ENCODE peak calls at places on chromosome 21, in eight cellular contexts. H, I, Z, R, P, L, B and W are unnamed samples.

GRCh38 chr21:17495680-17496079 is 17.2 kb upstream of the CXADR start:
- DNase-seq in L (no peak), R (no peak), Z (no peak), H (no peak), I (no peak), B (no peak), P (no peak), W (no peak)

GRCh38 chr21:41783476-41784150 is 16.8 kb upstream of the RIPK4 start:
- DNase-seq in B (no peak), L (no peak), Z (no peak), P (no peak), I (no peak), H (no peak), R (no peak), W (peak; percentile 34)

GRCh38 chr21:28885853-28886177 is 106.9 kb downstream of the LTN1 start:
- DNase-seq in B (no peak), H (no peak), I (no peak), P (no peak), R (no peak), Z (no peak), L (no peak), W (no peak)

GRCh38 chr21:43921602-43921978 is 56.6 kb downstream of the AGPAT3 start:
- DNase-seq in Z (no peak), P (no peak), I (no peak), H (peak; percentile 4), L (peak; percentile 70), B (no peak), R (no peak), W (no peak)

GRCh38 chr21:41965447-41966340 is 11.9 kb upstream of the C2CD2 start:
- DNase-seq in Z (peak; percentile 22), I (no peak), R (no peak), B (peak; percentile 31), L (no peak), P (no peak), H (no peak), W (no peak)

GRCh38 chr21:37874904-37875780 is 41.1 kb downstream of the KCNJ6 start:
- DNase-seq in B (no peak), L (no peak), I (no peak), Z (no peak), P (no peak), H (no peak), R (no peak), W (no peak)

GRCh38 chr21:28758883-28759242 is 233.8 kb downstream of the LTN1 start:
- DNase-seq in H (no peak), I (no peak), P (no peak), R (no peak), L (no peak), Z (no peak), B (no peak), W (no peak)

GRCh38 chr21:29938968-29939858 is 583 bp downstream of the GRIK1 start:
- DNase-seq in H (no peak), B (peak; percentile 73), L (peak; percentile 31), I (no peak), P (no peak), R (no peak), Z (peak; percentile 78), W (no peak)

GRCh38 chr21:28344985-28345384 is 647.7 kb downstream of the LTN1 start:
- DNase-seq in L (no peak), Z (no peak), R (no peak), P (no peak), B (no peak), H (no peak), I (no peak), W (no peak)

GRCh38 chr21:17542371-17542992 is 29.6 kb downstream of the CXADR start:
- DNase-seq in Z (no peak), I (no peak), B (no peak), P (no peak), L (no peak), R (no peak), H (no peak), W (no peak)

DNA sequence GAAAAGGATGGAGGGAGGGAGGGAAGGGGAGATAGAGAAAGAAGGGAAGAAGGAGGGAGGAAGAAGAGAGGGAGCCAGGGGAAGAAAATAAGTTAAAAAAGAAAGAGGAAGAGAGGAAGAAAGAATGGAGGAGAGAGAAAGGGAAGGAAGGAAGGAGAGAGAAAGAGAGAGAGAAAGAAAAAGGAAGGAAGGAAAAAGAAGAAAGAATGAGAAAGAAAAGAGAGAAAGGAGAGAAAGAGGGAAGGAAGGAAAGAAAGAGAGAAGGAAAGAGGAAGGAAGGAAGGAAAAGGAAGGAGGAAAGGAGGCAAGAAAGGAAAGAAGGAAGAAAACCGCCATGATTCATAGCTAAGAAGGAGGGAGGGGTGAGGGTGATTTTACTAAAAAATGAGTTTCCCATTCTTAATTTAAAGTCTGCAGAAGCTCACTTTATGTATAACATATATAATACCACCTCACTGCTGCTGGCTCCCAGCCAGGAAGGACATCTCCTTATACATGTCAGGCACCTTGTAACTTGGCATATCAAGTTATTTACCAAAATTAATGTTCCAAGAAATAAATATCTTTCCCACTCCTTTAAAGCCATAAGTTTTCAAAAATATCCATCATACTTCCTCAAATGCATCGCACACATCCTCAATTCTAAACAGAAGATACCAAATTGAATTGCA is 46.0 kb upstream of the OLIG2 start:
- DNase-seq in L (no peak), P (no peak), I (no peak), H (no peak), R (no peak), Z (no peak), B (no peak), W (no peak)
- H3K4me3 ChIP-seq in L (no peak overlapping the region), P (no peak overlapping the region), I (no peak overlapping the region), H (no peak overlapping the region), R (no peak overlapping the region), Z (no peak overlapping the region), B (no peak overlapping the region), W (no peak overlapping the region)

GRCh38 chr21:35697321-35697808 is 363.0 kb downstream of the SETD4 start:
- DNase-seq in B (no peak), P (no peak), I (peak; percentile 35), H (peak; percentile 89), Z (no peak), L (no peak), R (no peak), W (no peak)

GRCh38 chr21:35696644-35697043 is 363.7 kb downstream of the SETD4 start:
- DNase-seq in L (no peak), I (no peak), R (no peak), B (no peak), P (no peak), H (no peak), Z (no peak), W (no peak)

GRCh38 chr21:35703704-35704103 is 356.6 kb downstream of the SETD4 start:
- DNase-seq in L (no peak), Z (no peak), B (no peak), H (no peak), P (no peak), R (no peak), I (no peak), W (no peak)

DNA sequence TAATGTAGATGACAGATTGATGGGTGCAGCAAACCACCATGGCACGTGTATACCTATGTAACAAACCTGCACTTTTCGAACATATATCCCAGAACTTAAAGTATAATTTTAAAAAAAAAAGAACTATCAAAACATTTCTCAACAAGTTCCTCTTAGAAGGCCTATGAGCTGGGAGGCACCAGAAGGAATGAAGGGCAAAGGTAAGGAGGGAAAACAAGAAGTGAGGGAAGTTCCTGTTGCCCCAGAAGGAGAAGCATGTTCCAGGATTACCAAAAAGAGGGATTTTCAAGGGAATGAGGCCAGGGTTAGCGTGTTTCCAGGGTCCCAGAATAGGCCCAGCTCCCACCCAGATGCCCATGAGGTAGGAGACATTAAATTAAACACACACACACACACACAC is 361.0 kb downstream of the SETD4 start:
- DNase-seq in L (no peak), H (no peak), P (no peak), R (no peak), B (no peak), I (no peak), Z (no peak), W (no peak)
- H3K4me1 ChIP-seq in L (no peaks in the 10 kb centered on the region), H (peaks cover 3% of the 10 kb centered on the region), P (no peaks in the 10 kb centered on the region), R (no peaks in the 10 kb centered on the region), B (no peaks in the 10 kb centered on the region), I (peaks cover 4% of the 10 kb centered on the region), Z (no peaks in the 10 kb centered on the region), W (no peaks in the 10 kb centered on the region)

GRCh38 chr21:36297938-36298572 is 21.9 kb upstream of the MORC3 start:
- DNase-seq in L (peak; percentile 91), B (no peak), P (no peak), I (peak; percentile 15), Z (no peak), H (peak; percentile 66), R (no peak), W (no peak)
- H3K4me3 ChIP-seq in L (peak overlapping the region; percentile 17), B (no peak overlapping the region), P (no peak overlapping the region), I (no peak overlapping the region), Z (no peak overlapping the region), H (no peak overlapping the region), R (no peak overlapping the region), W (no peak overlapping the region)

GRCh38 chr21:36132691-36133090 is 2.2 kb upstream of the CBR3 start:
- DNase-seq in Z (no peak), P (no peak), B (no peak), H (peak; percentile 79), R (no peak), I (no peak), L (no peak), W (no peak)
- H3K4me1 ChIP-seq in Z (no peaks in the 10 kb centered on the region), P (peaks cover 7% of the 10 kb centered on the region), B (peaks cover 18% of the 10 kb centered on the region), H (no peaks in the 10 kb centered on the region), R (no peaks in the 10 kb centered on the region), I (peaks cover 10% of the 10 kb centered on the region), L (peaks cover 27% of the 10 kb centered on the region), W (no peaks in the 10 kb centered on the region)

DNA sequence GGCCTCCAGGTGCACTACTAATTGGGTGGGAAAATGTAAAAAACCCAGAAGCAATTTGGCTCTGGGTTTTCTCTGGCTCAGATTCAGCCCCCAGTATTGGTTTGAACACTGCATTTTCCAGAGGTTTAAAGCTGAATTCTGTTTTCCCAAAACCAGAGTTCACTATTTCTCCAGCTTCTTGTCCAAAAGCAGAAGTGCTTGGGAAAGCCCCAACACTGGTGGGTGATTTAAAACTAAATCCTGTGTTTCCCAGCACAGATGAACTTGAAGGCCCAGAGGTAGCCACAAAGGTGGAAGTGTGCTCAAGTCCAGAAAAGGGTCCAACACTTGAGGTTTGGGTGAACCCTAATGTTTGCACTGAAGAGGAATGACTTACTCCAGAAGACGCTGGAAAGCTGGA is 689 bp downstream of the MCM3AP start:
- DNase-seq in L (no peak), R (no peak), H (no peak), B (no peak), I (no peak), P (no peak), Z (no peak), W (no peak)
- H3K4me3 ChIP-seq in L (no peak overlapping the region), R (no peak overlapping the region), H (no peak overlapping the region), B (peak overlapping the region; percentile 3), I (peak overlapping the region; percentile 69), P (peak overlapping the region; percentile 95), Z (peak overlapping the region; percentile 85), W (peak overlapping the region; percentile 83)

GRCh38 chr21:32595431-32595830 is 10.1 kb upstream of the TCP10L start:
- DNase-seq in R (no peak), B (no peak), I (no peak), L (no peak), P (no peak), Z (no peak), H (no peak), W (no peak)
- H3K4me1 ChIP-seq in R (no peaks in the 10 kb centered on the region), B (peaks cover 6% of the 10 kb centered on the region), I (no peaks in the 10 kb centered on the region), L (no peaks in the 10 kb centered on the region), P (no peaks in the 10 kb centered on the region), Z (no peaks in the 10 kb centered on the region), H (no peaks in the 10 kb centered on the region), W (no peaks in the 10 kb centered on the region)

GRCh38 chr21:39451332-39452206 is at the start of gene SH3BGR:
- DNase-seq in B (peak; percentile 65), P (no peak), H (peak; percentile 78), I (no peak), L (no peak), Z (peak; percentile 92), R (peak; percentile 67), W (peak; percentile 35)
- H3K4me3 ChIP-seq in B (no peak within 1 kb of the TSS), P (no peak within 1 kb of the TSS), H (peak within 1 kb of the TSS; percentile 10), I (no peak within 1 kb of the TSS), L (no peak within 1 kb of the TSS), Z (peak within 1 kb of the TSS; percentile 62), R (no peak within 1 kb of the TSS), W (peak within 1 kb of the TSS; percentile 33)